ENCODE peak calls at places on chromosomes 12 and 14, in eight cellular contexts. T is mammary epithelial cell, D is heart right ventricle, Q is ovary, Z is psoas muscle, V is lower lobe of right lung, M is spleen, H is stomach. X is an unnamed sample.

GRCh38 chr12:127144770-127145169 is 1122.2 kb upstream of the TMEM132C start:
- DNase-seq in T (no peak), Q (no peak), V (no peak), D (no peak), M (no peak), H (no peak), Z (no peak), X (no peak)

GRCh38 chr14:91839754-91840153 is 27.6 kb downstream of the TC2N start:
- DNase-seq in Q (no peak), H (no peak), T (no peak), Z (no peak), D (no peak), M (no peak), V (no peak), X (no peak)

GRCh38 chr14:55025948-55026347 is 951 bp downstream of the WDHD1 start:
- DNase-seq in H (no peak), Z (no peak), T (no peak), Q (no peak), D (no peak), V (no peak), M (no peak), X (no peak)

GRCh38 chr14:61193471-61193870 is 87.7 kb downstream of the TMEM30B start:
- DNase-seq in D (no peak), M (no peak), H (no peak), Z (no peak), Q (no peak), V (no peak), T (no peak), X (no peak)

GRCh38 chr12:7075931-7076330 is 15.4 kb downstream of the C1S start:
- DNase-seq in V (no peak), H (no peak), T (no peak), Q (no peak), Z (no peak), M (no peak), D (no peak), X (no peak)

GRCh38 chr12:89936631-89937030 is 228.0 kb upstream of the ATP2B1 start:
- DNase-seq in M (no peak), Q (no peak), T (no peak), D (no peak), Z (no peak), V (no peak), H (no peak), X (no peak)

GRCh38 chr14:51744372-51745150 is 92.9 kb downstream of the FRMD6 start:
- DNase-seq in T (no peak), V (no peak), M (no peak), Q (no peak), D (no peak), Z (no peak), H (no peak), X (no peak)

GRCh38 chr12:112855375-112855774 is 51.4 kb upstream of the OAS1 start:
- DNase-seq in T (no peak), M (no peak), Z (no peak), D (no peak), Q (no peak), V (no peak), H (no peak), X (no peak)

GRCh38 chr14:64566651-64567122 is 16.9 kb downstream of the PPP1R36 start:
- DNase-seq in Q (no peak), V (no peak), D (no peak), Z (no peak), H (no peak), M (no peak), T (no peak), X (no peak)

GRCh38 chr12:109731231-109731731 is 17.7 kb downstream of the FAM222A start:
- DNase-seq in M (peak), V (peak), T (no peak), H (peak), Z (peak), Q (no peak), D (no peak), X (no peak)

GRCh38 chr12:109730306-109731145 is 16.9 kb downstream of the FAM222A start:
- DNase-seq in T (no peak), V (peak), Z (peak), M (peak), H (peak), Q (no peak), D (no peak), X (no peak)

GRCh38 chr12:109729837-109730200 is 16.2 kb downstream of the FAM222A start:
- DNase-seq in D (no peak), T (no peak), Z (no peak), M (peak), H (no peak), V (peak), Q (no peak), X (no peak)

GRCh38 chr12:109732321-109733305 is 19.0 kb downstream of the FAM222A start:
- DNase-seq in Z (peak), M (peak), T (no peak), H (peak), D (no peak), Q (no peak), V (peak), X (no peak)

DNA sequence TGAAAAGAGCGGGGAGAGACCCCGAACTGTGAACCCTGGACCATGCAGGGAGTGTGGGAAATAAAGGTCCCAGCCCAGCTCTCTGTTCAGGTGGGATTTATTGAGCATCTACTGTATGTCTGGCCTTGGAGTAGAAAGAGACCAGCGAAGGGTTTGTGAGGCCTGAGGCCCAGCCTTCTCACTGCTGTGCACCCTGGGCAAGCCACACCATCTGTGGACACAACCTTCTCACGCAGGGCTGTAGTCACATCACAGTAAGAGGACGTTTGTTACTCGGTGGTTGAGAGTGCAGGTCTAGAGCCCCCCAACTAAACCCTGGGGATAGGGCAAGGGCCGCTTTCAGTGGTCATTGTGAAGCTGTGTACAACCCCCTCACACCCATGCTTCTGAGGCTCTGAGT is 18.2 kb downstream of the FAM222A start:
- DNase-seq in V (peak), H (peak), D (no peak), M (peak), Q (no peak), T (no peak), Z (no peak), X (no peak)
- TF ChIP-seq CTCF in V (no peak), H (no peak), D (no peak), M (no peak), Q (no peak), T (no peak), Z (no peak), X (no peak)

GRCh38 chr14:68971411-68972035 is 7.6 kb downstream of the ACTN1 start:
- DNase-seq in T (no peak), V (no peak), H (no peak), Z (no peak), D (no peak), M (peak), Q (no peak), X (no peak)
- H3K27ac ChIP-seq in T (no peak), V (no peak), H (no peak), Z (no peak), D (no peak), M (peak), Q (no peak), X (peak)

GRCh38 chr12:66107451-66107915 is 23.1 kb downstream of the LLPH start:
- DNase-seq in V (no peak), Q (peak), D (peak), T (peak), Z (peak), M (no peak), H (peak), X (peak)

GRCh38 chr12:66103011-66103913 is 27.3 kb downstream of the LLPH start:
- DNase-seq in M (no peak), V (no peak), D (no peak), H (no peak), T (no peak), Z (no peak), Q (no peak), X (peak)
- TF ChIP-seq CTCF in M (no peak), V (no peak), D (no peak), H (no peak), T (peak), Z (no peak), Q (no peak), X (no peak)

GRCh38 chr12:52200086-52200782 is 8.4 kb upstream of the KRT80 start:
- DNase-seq in V (peak), Z (no peak), T (no peak), H (no peak), Q (no peak), M (no peak), D (no peak), X (no peak)
- H3K27ac ChIP-seq in V (no peak), Z (no peak), T (no peak), H (no peak), Q (no peak), M (no peak), D (peak), X (no peak)

GRCh38 chr12:96020314-96021003 is 14.9 kb downstream of the LTA4H start:
- DNase-seq in M (no peak), V (no peak), D (no peak), Z (no peak), H (no peak), Q (no peak), T (no peak), X (no peak)

GRCh38 chr12:96014932-96015599 is 18.9 kb upstream of the HAL start:
- DNase-seq in T (no peak), Z (no peak), D (no peak), H (no peak), M (no peak), V (no peak), Q (no peak), X (no peak)

GRCh38 chr12:96015672-96016071 is 19.5 kb upstream of the HAL start:
- DNase-seq in V (no peak), M (no peak), D (peak), H (peak), Z (peak), T (peak), Q (no peak), X (no peak)
- TF ChIP-seq CTCF in V (peak), M (no peak), D (peak), H (no peak), Z (peak), T (peak), Q (no peak), X (no peak)

GRCh38 chr12:62709321-62709720 is 225.6 kb downstream of the PPM1H start:
- DNase-seq in Q (no peak), V (no peak), M (no peak), T (no peak), H (no peak), D (no peak), Z (no peak), X (no peak)

GRCh38 chr12:62713190-62713589 is 221.8 kb downstream of the PPM1H start:
- DNase-seq in T (no peak), D (no peak), V (no peak), M (no peak), Z (no peak), Q (no peak), H (no peak), X (no peak)

GRCh38 chr12:62712561-62712960 is 222.4 kb downstream of the PPM1H start:
- DNase-seq in V (no peak), M (no peak), H (no peak), Z (no peak), T (no peak), D (no peak), Q (no peak), X (no peak)

GRCh38 chr12:62713723-62714122 is 221.2 kb downstream of the PPM1H start:
- DNase-seq in T (no peak), Z (no peak), H (no peak), D (no peak), M (no peak), Q (no peak), V (no peak), X (no peak)

GRCh38 chr12:62711626-62712305 is 223.2 kb downstream of the PPM1H start:
- DNase-seq in M (no peak), Z (no peak), Q (no peak), D (no peak), V (no peak), H (no peak), T (no peak), X (no peak)
- H3K27ac ChIP-seq in M (no peak), Z (no peak), Q (no peak), D (no peak), V (no peak), H (no peak), T (no peak), X (no peak)

DNA sequence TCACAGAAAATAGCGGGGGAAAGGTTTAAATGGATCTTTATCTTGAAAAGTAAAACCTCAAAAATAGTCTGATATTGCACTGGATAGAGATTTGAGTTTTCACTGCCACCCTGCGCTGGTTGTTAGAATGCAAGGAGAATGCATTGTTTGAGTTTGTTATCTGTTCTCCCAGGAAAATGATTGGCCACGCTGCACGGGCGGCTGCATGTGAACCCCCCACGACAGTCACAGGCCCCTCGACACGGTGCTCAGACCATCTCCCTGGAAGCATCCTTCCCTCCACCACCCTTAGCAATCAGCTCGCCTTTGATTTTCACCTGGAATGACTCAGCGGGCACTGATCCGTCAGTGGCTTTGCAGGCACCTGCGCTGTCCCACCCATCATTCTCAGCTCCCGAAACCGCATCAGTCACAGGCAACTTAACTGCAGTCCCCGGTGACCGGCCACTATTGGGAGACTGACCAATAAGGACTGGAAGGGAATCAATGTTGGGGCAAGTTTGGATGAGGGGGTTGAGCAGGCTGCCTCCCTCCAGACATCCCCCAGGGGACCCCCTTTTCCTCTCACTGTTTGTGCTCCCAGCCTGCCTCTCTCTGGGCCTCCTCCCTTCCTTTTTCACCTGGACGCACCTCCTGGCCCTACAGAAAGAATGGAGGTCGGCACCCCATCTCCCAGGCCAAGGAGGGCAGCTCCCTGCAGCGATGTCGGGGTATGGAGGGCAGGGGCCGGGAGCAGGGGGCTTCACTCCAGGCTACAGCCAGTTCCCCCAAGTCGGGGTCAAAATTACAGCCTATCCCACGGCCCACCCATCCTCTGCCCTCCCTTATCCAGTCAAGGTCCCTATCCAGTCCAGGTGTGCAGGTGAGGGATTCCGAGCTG is 28.5 kb upstream of the C14orf180 start:
- DNase-seq in Q (no peak), V (no peak), H (no peak), D (no peak), T (no peak), Z (no peak), M (no peak), X (no peak)
- TF ChIP-seq CTCF in Q (no peak), V (no peak), H (no peak), D (no peak), T (peak), Z (no peak), M (no peak), X (no peak)

GRCh38 chr14:77799863-77800730 is at the start of gene ADCK1:
- DNase-seq in T (peak), M (peak), Z (peak), H (peak), Q (peak), V (peak), D (peak), X (peak)
- H3K27ac ChIP-seq in T (peak), M (peak), Z (peak), H (peak), Q (peak), V (peak), D (peak), X (peak)

X was measured in CD8-positive, alpha-beta T cell.